ENCODE peak calls at places on chromosome 21, in six cellular contexts. Y, H, A, K, U and G are unnamed samples.

GRCh38 chr21:41328660-41329300 is 12.2 kb downstream of the FAM3B start:
- DNase-seq in K (no peak), H (no peak), A (no peak), U (no peak), Y (no peak), G (no peak)

GRCh38 chr21:36596174-36596573 is 102.7 kb upstream of the SIM2 start:
- DNase-seq in A (no peak), U (no peak), K (no peak), H (no peak), Y (no peak), G (no peak)

GRCh38 chr21:42734323-42734971 is 81.0 kb downstream of the PDE9A start:
- DNase-seq in H (no peak), U (no peak), A (peak), K (no peak), Y (no peak), G (no peak)

GRCh38 chr21:33230518-33231324 is 983 bp downstream of the IFNAR2 start:
- DNase-seq in Y (no peak), A (peak), H (peak), U (peak), K (no peak), G (peak)

GRCh38 chr21:35664683-35665082 is 395.6 kb downstream of the SETD4 start:
- DNase-seq in U (no peak), H (no peak), A (peak), K (peak), Y (peak), G (no peak)

GRCh38 chr21:43306391-43306790 is 120.5 kb downstream of the SIK1 start:
- DNase-seq in Y (no peak), U (no peak), A (no peak), K (no peak), H (no peak), G (no peak)

GRCh38 chr21:19122371-19122770 is 718.8 kb upstream of the TMPRSS15 start:
- DNase-seq in H (no peak), A (no peak), K (no peak), Y (no peak), U (no peak), G (no peak)

GRCh38 chr21:15617968-15618367 is 111.8 kb upstream of the USP25 start:
- DNase-seq in U (no peak), Y (no peak), A (no peak), K (no peak), H (no peak), G (peak)

GRCh38 chr21:35988396-35989140 is 71.8 kb downstream of the SETD4 start:
- DNase-seq in A (no peak), H (no peak), U (no peak), K (no peak), Y (no peak), G (no peak)

GRCh38 chr21:28111151-28111619 is 881.5 kb downstream of the LTN1 start:
- DNase-seq in U (no peak), K (no peak), A (no peak), Y (no peak), H (no peak), G (peak)

GRCh38 chr21:21898801-21899200 is 900.6 kb downstream of the NCAM2 start:
- DNase-seq in A (no peak), K (no peak), U (no peak), Y (no peak), H (no peak), G (no peak)

DNA sequence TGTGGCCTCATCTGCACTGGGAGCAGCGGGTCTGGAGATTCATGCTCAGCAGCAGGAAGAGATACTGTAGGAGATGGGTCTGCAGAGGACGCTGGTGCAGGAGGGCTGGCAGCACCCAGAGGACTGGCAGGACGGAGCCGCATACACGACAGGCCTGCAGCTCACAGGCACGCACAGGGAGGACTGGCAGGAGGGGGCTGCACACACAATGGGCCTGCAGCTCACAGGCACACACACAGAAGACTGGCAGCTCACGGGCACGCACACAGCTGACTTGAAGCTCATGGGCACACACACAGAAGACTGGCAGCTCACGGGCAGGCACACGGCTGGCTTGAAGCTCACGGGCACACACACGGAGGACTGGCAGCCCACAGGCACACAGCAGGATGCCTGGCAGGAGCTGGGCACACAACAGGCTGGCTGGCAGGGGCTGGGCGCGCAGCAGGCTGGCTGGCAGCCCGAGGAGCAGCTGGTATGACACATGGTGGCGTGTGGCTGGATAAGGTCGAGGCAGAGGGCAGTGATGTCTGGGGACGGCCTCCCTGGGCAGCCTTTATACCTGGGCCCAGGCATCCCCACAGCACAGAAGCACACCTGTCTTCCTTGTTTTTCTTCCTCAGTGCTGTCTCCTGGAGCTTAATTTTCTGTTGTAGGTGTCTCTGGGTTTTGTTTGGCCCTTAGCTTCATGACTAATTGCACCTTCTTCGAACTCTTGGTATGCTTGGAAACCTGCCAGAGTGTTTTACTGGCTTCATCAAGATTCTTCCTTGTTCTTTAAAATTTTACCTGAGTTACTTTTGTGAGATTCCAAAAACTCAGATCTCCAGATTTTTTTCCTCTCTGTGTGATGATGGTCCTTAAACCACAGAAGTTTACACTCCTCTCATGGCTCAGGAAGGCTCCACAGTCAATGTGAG is at the start of gene KRTAP12-2:
- DNase-seq in K (no peak), A (no peak), Y (no peak), U (no peak), H (no peak), G (no peak)
- TF ChIP-seq MAX in K (no peak), A (no peak), Y (no peak), U (no peak), H (no peak), G (no peak)

GRCh38 chr21:46182548-46183336 is 1.5 kb downstream of the SPATC1L start:
- DNase-seq in H (peak), Y (no peak), A (no peak), K (no peak), U (no peak), G (no peak)

GRCh38 chr21:46187251-46187650 is 3.0 kb upstream of the SPATC1L start:
- DNase-seq in K (no peak), A (no peak), H (no peak), U (no peak), Y (no peak), G (no peak)

GRCh38 chr21:46183910-46184624 is at the start of gene SPATC1L:
- DNase-seq in U (peak), H (peak), Y (no peak), K (peak), A (peak), G (peak)

GRCh38 chr21:46185717-46186116 is 1.5 kb upstream of the SPATC1L start:
- DNase-seq in Y (no peak), K (no peak), U (no peak), A (no peak), H (peak), G (no peak)

GRCh38 chr21:46184625-46185555 is 631 bp upstream of the SPATC1L start:
- DNase-seq in H (peak), U (peak), A (peak), K (peak), Y (peak), G (peak)
- TF ChIP-seq POLR2A in H (no peak), U (no peak), A (no peak), K (peak), Y (no peak), G (peak)

GRCh38 chr21:38848187-38848609 is 42.5 kb downstream of the ETS2 start:
- DNase-seq in U (no peak), Y (no peak), H (peak), A (no peak), K (no peak), G (no peak)

GRCh38 chr21:38852278-38852677 is 46.5 kb downstream of the ETS2 start:
- DNase-seq in A (no peak), H (peak), U (no peak), Y (no peak), K (no peak), G (no peak)

GRCh38 chr21:38849776-38850175 is 44.0 kb downstream of the ETS2 start:
- DNase-seq in K (no peak), A (peak), H (no peak), U (no peak), Y (no peak), G (peak)

GRCh38 chr21:38852708-38853107 is 47.0 kb downstream of the ETS2 start:
- DNase-seq in K (no peak), H (no peak), Y (no peak), U (no peak), A (no peak), G (no peak)

GRCh38 chr21:38850277-38850951 is 44.7 kb downstream of the ETS2 start:
- DNase-seq in K (no peak), H (peak), Y (no peak), U (no peak), A (no peak), G (no peak)
- H2AFZ ChIP-seq in K (no peak), H (peak), Y (no peak), U (no peak), A (no peak), G (no peak)

DNA sequence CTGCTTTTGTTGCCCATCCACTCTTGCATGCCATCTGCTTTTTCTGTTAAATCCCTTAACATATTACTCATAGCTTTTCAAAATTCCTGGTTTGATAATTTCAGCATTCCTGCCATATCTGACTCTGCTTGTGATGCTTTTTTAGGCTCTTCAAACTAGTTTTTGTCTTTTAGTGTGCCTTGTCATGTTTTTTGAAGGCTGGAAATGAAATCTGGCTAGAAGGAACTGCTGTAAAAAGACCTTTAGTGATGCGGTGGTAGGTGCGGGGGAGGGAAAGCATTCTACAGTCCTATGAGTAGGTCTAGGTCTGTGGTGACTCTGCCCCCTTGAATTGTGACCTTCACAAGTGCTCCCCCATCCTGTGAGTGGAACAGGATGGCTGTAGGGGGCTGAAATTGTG is 15.0 kb upstream of the S100B start:
- DNase-seq in H (no peak), Y (no peak), A (no peak), U (no peak), K (no peak), G (no peak)
- TF ChIP-seq MAX in H (no peak), Y (no peak), A (no peak), U (no peak), K (no peak), G (no peak)